ENCODE peak calls at places on chromosomes 4 and X, in five cellular contexts. M, U, X, B and W are unnamed samples.

GRCh38 chr4:51963871-51964513 is 56.2 kb downstream of the LRRC66 start:
- DNase-seq in B (no peak), M (peak), X (no peak), U (no peak), W (no peak)

GRCh38 chr4:165136529-165136928 is 23.9 kb upstream of the TMEM192 start:
- DNase-seq in X (no peak), M (no peak), B (no peak), U (no peak), W (no peak)

GRCh38 chr4:92359481-92359880 is 55.7 kb downstream of the GRID2 start:
- DNase-seq in B (no peak), M (no peak), X (no peak), U (no peak), W (no peak)

GRCh38 chr4:106090826-106091225 is 195.6 kb downstream of the NPNT start:
- DNase-seq in B (no peak), U (no peak), M (no peak), X (no peak), W (no peak)

GRCh38 chr4:74328501-74328900 is 20.2 kb downstream of the EPGN start:
- DNase-seq in X (peak), M (no peak), B (no peak), U (no peak), W (no peak)

GRCh38 chr4:165343353-165344191 is 16.1 kb downstream of the MSMO1 start:
- DNase-seq in U (no peak), B (no peak), X (no peak), M (no peak), W (no peak)

GRCh38 chrX:20593836-20594235 is 327.1 kb upstream of the RPS6KA3 start:
- DNase-seq in B (no peak), M (no peak), X (no peak), U (no peak), W (no peak)

GRCh38 chrX:5976332-5976731 is 252.3 kb downstream of the NLGN4X start:
- DNase-seq in X (no peak), U (no peak), M (no peak), B (no peak), W (no peak)

GRCh38 chrX:154300815-154301214 is 5.2 kb downstream of the TKTL1 start:
- DNase-seq in X (no peak), U (no peak), M (peak), B (no peak), W (no peak)
- TF ChIP-seq POLR2A in X (no peak), U (no peak), M (no peak), B (no peak), W (no peak)

GRCh38 chrX:119693032-119693995 is at the start of gene SEPTIN6:
- DNase-seq in U (peak), X (peak), B (peak), M (peak), W (peak)
- TF ChIP-seq POLR2A in U (no peak), X (peak), B (peak), M (no peak), W (peak)

DNA sequence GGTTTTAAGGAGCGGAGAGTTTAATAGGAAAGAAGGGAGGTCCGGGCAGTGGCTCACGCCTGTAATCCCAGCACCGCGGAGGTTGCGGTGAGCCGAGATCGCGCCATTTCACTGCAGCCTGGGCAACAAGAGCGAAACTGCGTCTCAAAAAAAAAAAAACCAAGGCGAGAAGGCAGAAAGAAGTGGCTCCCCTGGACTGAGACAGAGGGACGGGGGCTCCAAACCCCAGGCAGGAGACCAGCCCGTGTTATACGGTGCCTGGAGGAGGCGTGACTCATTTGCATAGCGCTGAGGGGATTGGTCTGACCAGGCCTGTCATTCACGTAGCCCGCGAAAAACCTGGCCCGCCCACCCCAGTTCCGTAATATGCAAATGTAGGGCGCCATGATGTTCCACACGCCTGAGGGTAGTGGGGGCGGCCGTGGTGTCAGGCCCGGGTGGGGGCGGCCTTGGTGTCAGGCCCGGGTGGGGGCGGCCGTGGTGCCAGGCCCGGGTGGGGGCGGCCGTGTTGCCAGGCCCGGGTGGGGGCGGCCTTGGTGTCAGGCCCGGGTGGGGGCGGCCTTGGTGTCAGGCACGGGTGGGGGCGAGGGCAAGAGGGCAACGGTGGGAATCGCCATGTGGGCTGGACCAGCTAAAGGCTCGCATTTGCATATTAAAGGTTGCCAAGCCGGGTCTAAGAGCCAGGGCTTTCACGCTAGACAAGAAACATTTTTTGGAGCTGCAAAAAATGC is 2.1 kb downstream of the PLCXD1 start:
- DNase-seq in B (peak), U (peak), M (peak), X (peak), W (peak)
- TF ChIP-seq POLR2A in B (peak), U (no peak), M (no peak), X (peak), W (peak)

GRCh38 chrX:96684339-96685204 is at the start of gene DIAPH2:
- DNase-seq in B (peak), U (peak), X (peak), M (peak), W (peak)
- TF ChIP-seq POLR2A in B (no peak), U (peak), X (peak), M (no peak), W (peak)